ENCODE peak calls at places on chromosomes 3 and 15, in seven cellular contexts. U is IMR-90; H is ovary; N is osteoblast; Z is left ventricle myocardium inferior; O is lower lobe of right lung; M is CD8-positive, alpha-beta T cell. X is an unnamed sample.

GRCh38 chr3:132659000-132659369 is 624 bp downstream of the ACAD11 start:
- DNase-seq in U (no peak), H (no peak), N (peak; percentile 76), Z (no peak), O (no peak), M (no peak), X (no peak)

GRCh38 chr3:188901126-188901525 is 270.6 kb upstream of the TPRG1 start:
- DNase-seq in U (peak; percentile 66), H (no peak), N (peak; percentile 80), Z (no peak), O (no peak), M (no peak), X (no peak)

GRCh38 chr15:59303641-59304433 is 68.8 kb downstream of the MYO1E start:
- DNase-seq in U (peak; percentile 22), H (no peak), N (no peak), Z (no peak), O (no peak), M (no peak), X (no peak)

GRCh38 chr3:58308728-58309127 is 2.4 kb downstream of the HTD2 start:
- DNase-seq in U (peak; percentile 12), H (no peak), N (no peak), Z (no peak), O (no peak), M (no peak), X (no peak)

GRCh38 chr3:196339493-196340254 is 1.5 kb upstream of the TM4SF19 start:
- DNase-seq in U (peak; percentile 62), H (no peak), N (no peak), Z (no peak), O (no peak), M (no peak), X (no peak)

GRCh38 chr15:43877371-43877770 is 50.6 kb downstream of the WDR76 start:
- DNase-seq in U (no peak), H (no peak), N (no peak), Z (no peak), O (no peak), M (no peak), X (no peak)

GRCh38 chr3:161100994-161101393 is 4.2 kb downstream of the B3GALNT1 start:
- DNase-seq in U (no peak), H (no peak), N (no peak), Z (no peak), O (peak; percentile 55), M (no peak), X (no peak)

GRCh38 chr15:83365370-83365938 is 81.0 kb upstream of the BNC1 start:
- DNase-seq in U (peak; percentile 20), H (peak; percentile 38), N (peak; percentile 80), Z (peak; percentile 31), O (peak; percentile 75), M (no peak), X (no peak)

GRCh38 chr3:194946091-194946490 is 260.4 kb downstream of the FAM43A start:
- DNase-seq in U (no peak), H (no peak), N (no peak), Z (no peak), O (no peak), M (peak; percentile 15), X (no peak)

GRCh38 chr15:64878708-64879107 is 33.0 kb upstream of the ANKDD1A start:
- DNase-seq in U (no peak), H (no peak), N (no peak), Z (no peak), O (no peak), M (no peak), X (no peak)

GRCh38 chr3:12759097-12759679 is at the start of gene TMEM40:
- DNase-seq in U (no peak), H (no peak), N (no peak), Z (no peak), O (no peak), M (no peak), X (no peak)

GRCh38 chr15:57403007-57403406 is 26.7 kb downstream of the CGNL1 start:
- DNase-seq in U (no peak), H (no peak), N (no peak), Z (no peak), O (no peak), M (no peak), X (no peak)

GRCh38 chr15:48703544-48703943 is 58.0 kb upstream of the FBN1 start:
- DNase-seq in U (peak; percentile 65), H (no peak), N (peak; percentile 26), Z (no peak), O (no peak), M (no peak), X (no peak)

GRCh38 chr3:13451301-13451673 is 28.8 kb upstream of the HDAC11 start:
- DNase-seq in U (peak; percentile 7), H (no peak), N (no peak), Z (no peak), O (peak; percentile 55), M (no peak), X (peak; percentile 11)

GRCh38 chr3:72376917-72377710 is 471.1 kb downstream of the SHQ1 start:
- DNase-seq in U (no peak), H (no peak), N (no peak), Z (no peak), O (no peak), M (no peak), X (no peak)

GRCh38 chr15:77486542-77487478 is 66.1 kb downstream of the HMG20A start:
- DNase-seq in U (no peak), H (peak; percentile 59), N (no peak), Z (no peak), O (no peak), M (no peak), X (no peak)

GRCh38 chr15:86654501-86654900 is 574.8 kb downstream of the AGBL1 start:
- DNase-seq in U (no peak), H (no peak), N (no peak), Z (no peak), O (no peak), M (no peak), X (no peak)

GRCh38 chr3:69252141-69252540 is 129.7 kb upstream of the LMOD3 start:
- DNase-seq in U (no peak), H (no peak), N (no peak), Z (no peak), O (no peak), M (no peak), X (no peak)

GRCh38 chr3:150370982-150371381 is 37.1 kb upstream of the TSC22D2 start:
- DNase-seq in U (no peak), H (no peak), N (no peak), Z (no peak), O (no peak), M (no peak), X (no peak)

GRCh38 chr3:25663324-25664065 is 1.2 kb downstream of the TOP2B start:
- DNase-seq in U (peak; percentile 24), H (no peak), N (no peak), Z (no peak), O (no peak), M (no peak), X (peak; percentile 11)

GRCh38 chr3:32860499-32860898 is 42.7 kb downstream of the TRIM71 start:
- DNase-seq in U (no peak), H (no peak), N (no peak), Z (no peak), O (no peak), M (no peak), X (no peak)

GRCh38 chr3:4426261-4426781 is 40.7 kb downstream of the SUMF1 start:
- DNase-seq in U (peak; percentile 38), H (no peak), N (no peak), Z (no peak), O (no peak), M (no peak), X (no peak)

GRCh38 chr3:40024526-40024925 is 215.1 kb downstream of the MYRIP start:
- DNase-seq in U (no peak), H (no peak), N (no peak), Z (no peak), O (no peak), M (no peak), X (no peak)

GRCh38 chr3:46960801-46961200 is 15.7 kb downstream of the CCDC12 start:
- DNase-seq in U (no peak), H (no peak), N (no peak), Z (no peak), O (no peak), M (no peak), X (no peak)
- H3K4me1 ChIP-seq in U (peaks cover 22% of the 10 kb centered on the region), H (peaks cover 33% of the 10 kb centered on the region), N (peaks cover 9% of the 10 kb centered on the region), Z (peaks cover 83% of the 10 kb centered on the region), O (peaks cover 76% of the 10 kb centered on the region), M (peaks cover 64% of the 10 kb centered on the region), X (peaks cover 71% of the 10 kb centered on the region)

GRCh38 chr15:79969175-79969574 is 1.8 kb downstream of the BCL2A1 start:
- DNase-seq in U (no peak), H (no peak), N (no peak), Z (no peak), O (no peak), M (peak; percentile 32), X (no peak)
- H3K4me3 ChIP-seq in U (no peak overlapping the region), H (no peak overlapping the region), N (no peak overlapping the region), Z (no peak overlapping the region), O (peak overlapping the region; percentile 45), M (peak overlapping the region; percentile 47), X (peak overlapping the region; percentile 87)

GRCh38 chr3:48470286-48470685 is 23.7 kb downstream of the ATRIP start:
- DNase-seq in U (no peak), H (no peak), N (no peak), Z (no peak), O (no peak), M (no peak), X (no peak)
- H3K4me1 ChIP-seq in U (peaks cover 22% of the 10 kb centered on the region), H (peaks cover 23% of the 10 kb centered on the region), N (peaks cover 35% of the 10 kb centered on the region), Z (peaks cover 86% of the 10 kb centered on the region), O (peaks cover 80% of the 10 kb centered on the region), M (peaks cover 68% of the 10 kb centered on the region), X (peaks cover 90% of the 10 kb centered on the region)

GRCh38 chr15:99123706-99124451 is 19.0 kb downstream of the SYNM start:
- DNase-seq in U (peak; percentile 96), H (peak; percentile 81), N (peak; percentile 96), Z (peak; percentile 87), O (peak; percentile 69), M (no peak), X (no peak)
- H3K4me3 ChIP-seq in U (no peak overlapping the region), H (peak overlapping the region; percentile 6), N (peak overlapping the region; percentile 59), Z (peak overlapping the region; percentile 52), O (peak overlapping the region; percentile 21), M (no peak overlapping the region), X (no peak overlapping the region)

GRCh38 chr15:60971719-60972118 is 257.4 kb downstream of the RORA start:
- DNase-seq in U (no peak), H (no peak), N (no peak), Z (no peak), O (no peak), M (no peak), X (no peak)

GRCh38 chr15:60970246-60971170 is 258.6 kb downstream of the RORA start:
- DNase-seq in U (peak; percentile 76), H (no peak), N (no peak), Z (no peak), O (no peak), M (no peak), X (no peak)

GRCh38 chr15:60972866-60973265 is 256.2 kb downstream of the RORA start:
- DNase-seq in U (peak; percentile 93), H (no peak), N (no peak), Z (no peak), O (no peak), M (no peak), X (no peak)

GRCh38 chr15:60973637-60974415 is 255.3 kb downstream of the RORA start:
- DNase-seq in U (peak; percentile 87), H (no peak), N (no peak), Z (no peak), O (no peak), M (no peak), X (no peak)

GRCh38 chr15:60972301-60972700 is 256.8 kb downstream of the RORA start:
- DNase-seq in U (peak; percentile 99), H (no peak), N (peak; percentile 84), Z (no peak), O (no peak), M (no peak), X (no peak)
- H3K4me1 ChIP-seq in U (peaks cover 39% of the 10 kb centered on the region), H (peaks cover 3% of the 10 kb centered on the region), N (peaks cover 48% of the 10 kb centered on the region), Z (peaks cover 27% of the 10 kb centered on the region), O (no peaks in the 10 kb centered on the region), M (no peaks in the 10 kb centered on the region), X (no peaks in the 10 kb centered on the region)

GRCh38 chr3:45167011-45167911 is 21.1 kb upstream of the CDCP1 start:
- DNase-seq in U (peak; percentile 94), H (peak; percentile 34), N (peak; percentile 92), Z (peak; percentile 58), O (peak; percentile 94), M (peak; percentile 87), X (peak; percentile 39)
- H3K4me3 ChIP-seq in U (peak overlapping the region; percentile 6), H (no peak overlapping the region), N (peak overlapping the region; percentile 47), Z (no peak overlapping the region), O (peak overlapping the region; percentile 0), M (peak overlapping the region; percentile 7), X (peak overlapping the region; percentile 41)

X was measured in CD4-positive, CD25-positive, alpha-beta regulatory T cell.